ENCODE peak calls at places on chromosome 14, in nine cellular contexts. W is MV-4-11, F is hippocampal formation, R is T1000, M is mesendoderm, B is ureter, G is fibroblast of lung, V is DMS79, Y is Calu3. L is an unnamed sample.

GRCh38 chr14:64040044-64040443 is 187.2 kb downstream of the SYNE2 start:
- DNase-seq in W (no peak), F (no peak), R (no peak), M (peak), B (no peak), G (peak), V (no peak), Y (no peak), L (no peak)

GRCh38 chr14:100317897-100318808 is 5.0 kb upstream of the SLC25A47 start:
- DNase-seq in W (peak), F (peak), R (no peak), M (peak), B (peak), G (peak), V (no peak), Y (peak), L (peak)

GRCh38 chr14:70585221-70585620 is 15.2 kb downstream of the MED6 start:
- DNase-seq in W (peak), F (no peak), R (no peak), M (peak), B (no peak), G (no peak), V (no peak), Y (no peak), L (peak)

GRCh38 chr14:100391777-100392176 is 68.6 kb downstream of the SLC25A47 start:
- DNase-seq in W (no peak), F (no peak), R (no peak), M (no peak), B (no peak), G (no peak), V (no peak), Y (no peak), L (peak)

GRCh38 chr14:73472182-73473114 is 14.1 kb upstream of the NUMB start:
- DNase-seq in W (peak), F (peak), R (no peak), M (peak), B (no peak), G (peak), V (peak), Y (peak), L (peak)

GRCh38 chr14:89466939-89467338 is 49.9 kb upstream of the FOXN3 start:
- DNase-seq in W (no peak), F (no peak), R (no peak), M (no peak), B (no peak), G (no peak), V (no peak), Y (no peak), L (no peak)

GRCh38 chr14:101959277-101959676 is 5.1 kb upstream of the DYNC1H1 start:
- DNase-seq in W (peak), F (no peak), R (no peak), M (no peak), B (no peak), G (no peak), V (no peak), Y (no peak), L (no peak)

GRCh38 chr14:100065161-100065871 is at the start of gene EVL:
- DNase-seq in W (peak), F (no peak), R (no peak), M (no peak), B (no peak), G (no peak), V (no peak), Y (no peak), L (no peak)

GRCh38 chr14:29339491-29339890 is 572.9 kb downstream of the FOXG1 start:
- DNase-seq in W (no peak), F (no peak), R (no peak), M (no peak), B (no peak), G (peak), V (no peak), Y (no peak), L (no peak)

GRCh38 chr14:38404100-38404541 is 148.2 kb upstream of the CLEC14A start:
- DNase-seq in W (peak), F (no peak), R (no peak), M (no peak), B (no peak), G (peak), V (no peak), Y (no peak), L (no peak)

GRCh38 chr14:67077914-67078313 is 111.3 kb upstream of the GARIN2 start:
- DNase-seq in W (no peak), F (peak), R (no peak), M (no peak), B (no peak), G (no peak), V (no peak), Y (no peak), L (no peak)